ENCODE peak calls at places on chromosomes 7 and 10, in nine cellular contexts. One of them, this sample, is unnamed.
A peak's percentile ranks its signal among the peaks of the same experiment; 100 is the strongest.

GRCh38 chr10:80204193-80204714 is 1.1 kb downstream of the ANXA11 start:
- DNase-seq in SJSA1: no peak
- DNase-seq in small intestine: peak; percentile 92
- DNase-seq in H7: peak; percentile 72
- DNase-seq in bronchial epithelial cell: peak; percentile 60
- DNase-seq in mammary epithelial cell: peak; percentile 61
- DNase-seq in endothelial cell of umbilical vein: no peak
- DNase-seq in brain microvascular endothelial cell: no peak
- DNase-seq in ovary: no peak
- DNase-seq in this sample: peak; percentile 72

GRCh38 chr7:70312336-70312735 is 714.1 kb downstream of the AUTS2 start:
- DNase-seq in SJSA1: no peak
- DNase-seq in small intestine: no peak
- DNase-seq in H7: no peak
- DNase-seq in bronchial epithelial cell: no peak
- DNase-seq in mammary epithelial cell: no peak
- DNase-seq in endothelial cell of umbilical vein: no peak
- DNase-seq in brain microvascular endothelial cell: no peak
- DNase-seq in ovary: no peak
- DNase-seq in this sample: no peak

GRCh38 chr7:100516135-100516812 is 22.7 kb upstream of the AGFG2 start:
- DNase-seq in SJSA1: peak; percentile 60
- DNase-seq in small intestine: peak; percentile 33
- DNase-seq in H7: no peak
- DNase-seq in bronchial epithelial cell: no peak
- DNase-seq in mammary epithelial cell: peak; percentile 81
- DNase-seq in endothelial cell of umbilical vein: no peak
- DNase-seq in brain microvascular endothelial cell: peak; percentile 82
- DNase-seq in ovary: peak; percentile 59
- DNase-seq in this sample: peak; percentile 74

GRCh38 chr10:15898046-15898445 is 37.7 kb upstream of the MINDY3 start:
- DNase-seq in SJSA1: no peak
- DNase-seq in small intestine: no peak
- DNase-seq in H7: peak; percentile 10
- DNase-seq in bronchial epithelial cell: peak; percentile 58
- DNase-seq in mammary epithelial cell: peak; percentile 19
- DNase-seq in endothelial cell of umbilical vein: peak; percentile 18
- DNase-seq in brain microvascular endothelial cell: peak; percentile 7
- DNase-seq in ovary: no peak
- DNase-seq in this sample: no peak

GRCh38 chr7:135801877-135802276 is 53.3 kb upstream of the FAM180A start:
- DNase-seq in SJSA1: no peak
- DNase-seq in small intestine: no peak
- DNase-seq in H7: no peak
- DNase-seq in bronchial epithelial cell: no peak
- DNase-seq in mammary epithelial cell: no peak
- DNase-seq in endothelial cell of umbilical vein: no peak
- DNase-seq in brain microvascular endothelial cell: no peak
- DNase-seq in ovary: no peak
- DNase-seq in this sample: no peak

GRCh38 chr7:24896031-24896433 is 83.9 kb downstream of the OSBPL3 start:
- DNase-seq in SJSA1: no peak
- DNase-seq in small intestine: no peak
- DNase-seq in H7: peak; percentile 33
- DNase-seq in bronchial epithelial cell: no peak
- DNase-seq in mammary epithelial cell: no peak
- DNase-seq in endothelial cell of umbilical vein: no peak
- DNase-seq in brain microvascular endothelial cell: no peak
- DNase-seq in ovary: no peak
- DNase-seq in this sample: no peak

GRCh38 chr7:1939434-1940401 is 269.6 kb downstream of the ELFN1 start:
- DNase-seq in SJSA1: no peak
- DNase-seq in small intestine: peak; percentile 9
- DNase-seq in H7: no peak
- DNase-seq in bronchial epithelial cell: peak; percentile 48
- DNase-seq in mammary epithelial cell: peak; percentile 36
- DNase-seq in endothelial cell of umbilical vein: no peak
- DNase-seq in brain microvascular endothelial cell: no peak
- DNase-seq in ovary: no peak
- DNase-seq in this sample: no peak

GRCh38 chr7:94239661-94240234 is 154.9 kb upstream of the COL1A2 start:
- DNase-seq in SJSA1: no peak
- DNase-seq in small intestine: no peak
- DNase-seq in H7: no peak
- DNase-seq in bronchial epithelial cell: no peak
- DNase-seq in mammary epithelial cell: no peak
- DNase-seq in endothelial cell of umbilical vein: peak; percentile 35
- DNase-seq in brain microvascular endothelial cell: no peak
- DNase-seq in ovary: no peak
- DNase-seq in this sample: no peak

GRCh38 chr7:19754521-19755116 is 18.8 kb downstream of the TMEM196 start:
- DNase-seq in SJSA1: no peak
- DNase-seq in small intestine: peak; percentile 45
- DNase-seq in H7: peak; percentile 5
- DNase-seq in bronchial epithelial cell: peak; percentile 64
- DNase-seq in mammary epithelial cell: peak; percentile 27
- DNase-seq in endothelial cell of umbilical vein: peak; percentile 75
- DNase-seq in brain microvascular endothelial cell: peak; percentile 9
- DNase-seq in ovary: no peak
- DNase-seq in this sample: no peak

GRCh38 chr10:87546221-87546620 is 41.5 kb downstream of the MINPP1 start:
- DNase-seq in SJSA1: no peak
- DNase-seq in small intestine: no peak
- DNase-seq in H7: no peak
- DNase-seq in bronchial epithelial cell: no peak
- DNase-seq in mammary epithelial cell: no peak
- DNase-seq in endothelial cell of umbilical vein: no peak
- DNase-seq in brain microvascular endothelial cell: peak; percentile 18
- DNase-seq in ovary: no peak
- DNase-seq in this sample: no peak

GRCh38 chr10:62054408-62054807 is 152.9 kb downstream of the ARID5B start:
- DNase-seq in SJSA1: no peak
- DNase-seq in small intestine: no peak
- DNase-seq in H7: no peak
- DNase-seq in bronchial epithelial cell: no peak
- DNase-seq in mammary epithelial cell: no peak
- DNase-seq in endothelial cell of umbilical vein: no peak
- DNase-seq in brain microvascular endothelial cell: no peak
- DNase-seq in ovary: no peak
- DNase-seq in this sample: no peak
- H3K36me3 ChIP-seq in SJSA1: peaks cover 89% of the 10 kb centered on the region
- H3K36me3 ChIP-seq in small intestine: no peaks in the 10 kb centered on the region
- H3K36me3 ChIP-seq in H7: no peaks in the 10 kb centered on the region
- H3K36me3 ChIP-seq in bronchial epithelial cell: peaks cover 10% of the 10 kb centered on the region
- H3K36me3 ChIP-seq in mammary epithelial cell: peaks cover 5% of the 10 kb centered on the region
- H3K36me3 ChIP-seq in endothelial cell of umbilical vein: peaks cover 10% of the 10 kb centered on the region
- H3K36me3 ChIP-seq in brain microvascular endothelial cell: peaks cover 46% of the 10 kb centered on the region
- H3K36me3 ChIP-seq in ovary: no peaks in the 10 kb centered on the region
- H3K36me3 ChIP-seq in this sample: peaks cover 93% of the 10 kb centered on the region

GRCh38 chr10:91298224-91298862 is 77.9 kb downstream of the PCGF5 start:
- DNase-seq in SJSA1: peak; percentile 79
- DNase-seq in small intestine: peak; percentile 80
- DNase-seq in H7: peak; percentile 83
- DNase-seq in bronchial epithelial cell: peak; percentile 69
- DNase-seq in mammary epithelial cell: peak; percentile 69
- DNase-seq in endothelial cell of umbilical vein: peak; percentile 83
- DNase-seq in brain microvascular endothelial cell: peak; percentile 64
- DNase-seq in ovary: peak; percentile 82
- DNase-seq in this sample: peak; percentile 69

GRCh38 chr10:91295346-91295745 is 74.9 kb downstream of the PCGF5 start:
- DNase-seq in SJSA1: no peak
- DNase-seq in small intestine: no peak
- DNase-seq in H7: no peak
- DNase-seq in bronchial epithelial cell: no peak
- DNase-seq in mammary epithelial cell: no peak
- DNase-seq in endothelial cell of umbilical vein: no peak
- DNase-seq in brain microvascular endothelial cell: no peak
- DNase-seq in ovary: no peak
- DNase-seq in this sample: no peak

GRCh38 chr10:91296471-91296870 is 76.0 kb downstream of the PCGF5 start:
- DNase-seq in SJSA1: no peak
- DNase-seq in small intestine: peak; percentile 63
- DNase-seq in H7: peak; percentile 54
- DNase-seq in bronchial epithelial cell: peak; percentile 21
- DNase-seq in mammary epithelial cell: peak; percentile 43
- DNase-seq in endothelial cell of umbilical vein: peak; percentile 40
- DNase-seq in brain microvascular endothelial cell: no peak
- DNase-seq in ovary: no peak
- DNase-seq in this sample: no peak

GRCh38 chr10:91290607-91291006 is 70.1 kb downstream of the PCGF5 start:
- DNase-seq in SJSA1: no peak
- DNase-seq in small intestine: no peak
- DNase-seq in H7: no peak
- DNase-seq in bronchial epithelial cell: no peak
- DNase-seq in mammary epithelial cell: no peak
- DNase-seq in endothelial cell of umbilical vein: no peak
- DNase-seq in brain microvascular endothelial cell: no peak
- DNase-seq in ovary: no peak
- DNase-seq in this sample: no peak

DNA sequence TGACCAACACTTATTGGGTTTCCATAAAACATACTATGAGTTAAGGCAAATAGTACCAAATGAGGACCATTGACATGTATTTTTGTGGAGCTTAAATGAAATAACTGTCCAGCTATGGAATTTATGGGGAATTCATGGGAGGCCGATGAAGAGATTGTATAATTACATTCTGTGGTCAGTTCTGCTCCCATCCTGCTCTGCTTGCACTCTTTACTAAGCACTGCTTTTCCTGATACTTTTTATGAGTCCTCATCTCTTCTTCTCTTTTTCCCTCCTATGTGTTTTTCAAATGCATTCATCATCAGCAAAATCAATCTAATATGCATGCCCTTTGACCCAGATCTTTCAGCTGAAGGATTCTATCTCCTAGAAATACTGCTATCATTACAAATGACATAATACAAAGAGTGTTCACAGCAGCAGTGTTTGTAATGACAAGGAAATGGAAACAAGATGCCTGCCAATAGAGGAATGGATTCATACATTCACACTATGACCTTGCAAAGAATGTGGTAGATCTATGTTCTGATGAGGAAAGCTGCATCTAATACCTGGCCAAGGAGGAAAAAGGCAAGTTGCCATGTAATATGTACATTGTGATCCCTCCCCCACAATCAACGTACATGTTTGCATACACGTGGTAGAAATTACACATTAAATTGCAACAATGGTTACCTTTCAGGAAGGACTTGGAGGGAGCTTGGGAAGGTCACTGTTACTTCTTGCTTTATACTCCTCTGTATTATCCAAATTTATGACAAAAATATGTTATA is 73.9 kb downstream of the PCGF5 start:
- DNase-seq in SJSA1: no peak
- DNase-seq in small intestine: no peak
- DNase-seq in H7: no peak
- DNase-seq in bronchial epithelial cell: no peak
- DNase-seq in mammary epithelial cell: no peak
- DNase-seq in endothelial cell of umbilical vein: no peak
- DNase-seq in brain microvascular endothelial cell: no peak
- DNase-seq in ovary: no peak
- DNase-seq in this sample: no peak
- H3K4me3 ChIP-seq in SJSA1: no peak overlapping the region
- H3K4me3 ChIP-seq in small intestine: no peak overlapping the region
- H3K4me3 ChIP-seq in H7: no peak overlapping the region
- H3K4me3 ChIP-seq in bronchial epithelial cell: no peak overlapping the region
- H3K4me3 ChIP-seq in mammary epithelial cell: no peak overlapping the region
- H3K4me3 ChIP-seq in endothelial cell of umbilical vein: no peak overlapping the region
- H3K4me3 ChIP-seq in brain microvascular endothelial cell: no peak overlapping the region
- H3K4me3 ChIP-seq in ovary: no peak overlapping the region
- H3K4me3 ChIP-seq in this sample: no peak overlapping the region

GRCh38 chr10:110577056-110577455 is 9.6 kb downstream of the SMC3 start:
- DNase-seq in SJSA1: no peak
- DNase-seq in small intestine: no peak
- DNase-seq in H7: no peak
- DNase-seq in bronchial epithelial cell: no peak
- DNase-seq in mammary epithelial cell: no peak
- DNase-seq in endothelial cell of umbilical vein: no peak
- DNase-seq in brain microvascular endothelial cell: no peak
- DNase-seq in ovary: no peak
- DNase-seq in this sample: no peak
- H3K36me3 ChIP-seq in SJSA1: peaks cover 88% of the 10 kb centered on the region
- H3K36me3 ChIP-seq in small intestine: peaks cover 9% of the 10 kb centered on the region
- H3K36me3 ChIP-seq in H7: peaks cover 11% of the 10 kb centered on the region
- H3K36me3 ChIP-seq in bronchial epithelial cell: peaks cover 3% of the 10 kb centered on the region
- H3K36me3 ChIP-seq in mammary epithelial cell: peaks cover 17% of the 10 kb centered on the region
- H3K36me3 ChIP-seq in endothelial cell of umbilical vein: peaks cover 8% of the 10 kb centered on the region
- H3K36me3 ChIP-seq in brain microvascular endothelial cell: peaks cover 22% of the 10 kb centered on the region
- H3K36me3 ChIP-seq in ovary: no peaks in the 10 kb centered on the region
- H3K36me3 ChIP-seq in this sample: peaks cover 61% of the 10 kb centered on the region

DNA sequence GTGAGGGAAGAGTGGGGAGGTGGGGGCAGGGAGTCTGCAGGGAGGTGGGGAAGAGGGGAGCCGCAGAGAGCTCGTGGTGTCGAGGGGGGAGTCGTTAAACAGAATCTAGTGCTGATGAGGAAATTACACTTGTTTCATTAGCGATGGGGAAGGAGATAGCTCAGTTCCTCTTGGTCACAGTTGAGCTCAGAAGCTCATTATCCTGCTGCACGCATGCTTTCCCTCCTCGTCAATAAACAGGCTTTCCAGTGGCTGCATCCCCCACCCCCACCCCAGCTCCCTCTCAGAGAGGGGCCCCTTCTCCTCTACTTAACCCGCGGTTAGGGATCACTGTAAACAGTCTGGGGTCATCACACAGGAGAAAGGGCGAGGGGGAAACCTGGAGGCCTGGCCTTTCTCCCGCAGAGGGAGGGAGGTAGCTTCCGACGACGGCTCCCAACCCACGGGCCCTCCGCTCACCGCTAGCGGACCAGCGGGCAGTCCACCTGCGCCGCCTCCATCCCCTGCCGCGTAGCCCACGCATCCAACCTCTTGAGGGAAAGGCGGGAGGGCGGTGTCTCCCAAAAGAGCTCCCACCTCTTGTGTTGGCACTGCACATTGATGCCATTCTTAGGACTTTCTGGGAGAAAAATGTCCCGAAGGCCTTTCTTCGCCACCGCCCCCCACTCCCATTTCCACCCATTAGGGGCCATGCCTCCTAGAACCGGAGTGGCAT is 80.7 kb downstream of the PAX2 start:
- DNase-seq in SJSA1: no peak
- DNase-seq in small intestine: no peak
- DNase-seq in H7: peak; percentile 64
- DNase-seq in bronchial epithelial cell: no peak
- DNase-seq in mammary epithelial cell: no peak
- DNase-seq in endothelial cell of umbilical vein: no peak
- DNase-seq in brain microvascular endothelial cell: no peak
- DNase-seq in ovary: peak; percentile 23
- DNase-seq in this sample: no peak
- H3K4me3 ChIP-seq in SJSA1: no peak overlapping the region
- H3K4me3 ChIP-seq in small intestine: peak overlapping the region; percentile 48
- H3K4me3 ChIP-seq in H7: no peak overlapping the region
- H3K4me3 ChIP-seq in bronchial epithelial cell: no peak overlapping the region
- H3K4me3 ChIP-seq in mammary epithelial cell: no peak overlapping the region
- H3K4me3 ChIP-seq in endothelial cell of umbilical vein: no peak overlapping the region
- H3K4me3 ChIP-seq in brain microvascular endothelial cell: no peak overlapping the region
- H3K4me3 ChIP-seq in ovary: no peak overlapping the region
- H3K4me3 ChIP-seq in this sample: no peak overlapping the region

This sample was measured in MG63.